ENCODE peak calls at places on chromosomes 16 and 17, in five cellular contexts. S is endodermal cell, B is cardiac muscle cell, I is uterus, E is left lung. Q is an unnamed sample.

GRCh38 chr17:21245703-21246102 is 7.5 kb downstream of the NATD1 start:
- DNase-seq in I (no peak), S (peak; percentile 62), E (no peak), B (no peak), Q (no peak)

GRCh38 chr17:65496801-65497200 is 64.6 kb downstream of the AXIN2 start:
- DNase-seq in B (no peak), I (no peak), S (no peak), E (no peak), Q (no peak)

GRCh38 chr16:53518550-53519416 is 15.8 kb upstream of the AKTIP start:
- DNase-seq in S (no peak), B (no peak), I (no peak), E (no peak), Q (no peak)

GRCh38 chr17:55652825-55653224 is 69.8 kb downstream of the TMEM100 start:
- DNase-seq in S (no peak), E (no peak), B (no peak), I (no peak), Q (no peak)

GRCh38 chr16:9088848-9089247 is 2.6 kb upstream of the HAPSTR1 start:
- DNase-seq in B (no peak), I (no peak), S (no peak), E (no peak), Q (no peak)

GRCh38 chr17:63189082-63189481 is 223.0 kb downstream of the TANC2 start:
- DNase-seq in I (no peak), E (no peak), S (no peak), B (no peak), Q (no peak)

GRCh38 chr17:75110307-75110937 is 653 bp downstream of the ARMC7 start:
- DNase-seq in S (peak; percentile 90), B (peak; percentile 35), E (no peak), I (peak; percentile 35), Q (peak; percentile 57)

GRCh38 chr17:2207815-2208515 is 95.6 kb downstream of the SMG6 start:
- DNase-seq in E (no peak), B (peak; percentile 63), I (no peak), S (no peak), Q (no peak)

GRCh38 chr16:78925071-78925714 is 675.3 kb downstream of the MAF start:
- DNase-seq in B (peak; percentile 23), S (peak; percentile 74), E (no peak), I (no peak), Q (no peak)

GRCh38 chr17:41024702-41025101 is 2.3 kb downstream of the KRTAP1-5 start:
- DNase-seq in B (no peak), S (no peak), I (no peak), E (no peak), Q (no peak)

GRCh38 chr16:19749571-19750080 is 31.6 kb downstream of the IQCK start:
- DNase-seq in S (no peak), I (no peak), E (no peak), B (no peak), Q (no peak)

GRCh38 chr16:87613961-87614360 is 11.7 kb downstream of the JPH3 start:
- DNase-seq in E (no peak), I (no peak), S (no peak), B (no peak), Q (no peak)

GRCh38 chr16:88331989-88332920 is 50.5 kb upstream of the ZNF469 start:
- DNase-seq in I (peak; percentile 61), B (no peak), E (peak; percentile 59), S (no peak), Q (peak; percentile 98)

GRCh38 chr17:32349503-32349853 is 479 bp upstream of the ZNF207 start:
- DNase-seq in E (no peak), I (peak; percentile 21), S (peak; percentile 74), B (no peak), Q (no peak)

GRCh38 chr17:31394544-31394943 is 3.1 kb downstream of the RAB11FIP4 start:
- DNase-seq in B (peak; percentile 94), E (no peak), S (peak; percentile 97), I (peak; percentile 36), Q (no peak)

GRCh38 chr16:1871974-1872635 is at the start of gene MEIOB:
- DNase-seq in S (peak; percentile 94), B (peak; percentile 59), E (no peak), I (no peak), Q (peak; percentile 49)

GRCh38 chr16:56967733-56968132 is 6.0 kb downstream of the CETP start:
- DNase-seq in B (no peak), E (no peak), S (no peak), I (no peak), Q (no peak)

GRCh38 chr17:80124351-80124981 is 22.5 kb downstream of the EIF4A3 start:
- DNase-seq in I (no peak), S (peak; percentile 94), B (peak; percentile 49), E (no peak), Q (peak; percentile 89)

GRCh38 chr17:35051183-35051578 is 12.3 kb downstream of the RFFL start:
- DNase-seq in I (no peak), E (no peak), S (no peak), B (no peak), Q (no peak)

GRCh38 chr17:57604771-57605733 is 140.0 kb downstream of the CCDC182 start:
- DNase-seq in I (peak; percentile 45), S (no peak), E (no peak), B (peak; percentile 74), Q (no peak)

GRCh38 chr17:65856865-65857264 is 295.4 kb upstream of the AXIN2 start:
- DNase-seq in I (no peak), E (no peak), S (no peak), B (no peak), Q (no peak)

GRCh38 chr16:73420244-73421040 is 372.5 kb upstream of the ZFHX3 start:
- DNase-seq in I (no peak), S (no peak), B (no peak), E (no peak), Q (no peak)

GRCh38 chr17:73045722-73046121 is 46.8 kb downstream of the SLC39A11 start:
- DNase-seq in S (no peak), E (no peak), I (no peak), B (no peak), Q (no peak)

GRCh38 chr17:72502111-72502939 is 381.5 kb downstream of the SOX9 start:
- DNase-seq in E (no peak), I (no peak), B (no peak), S (peak; percentile 73), Q (no peak)

GRCh38 chr17:19613979-19614378 is 34.6 kb upstream of the ALDH3A2 start:
- DNase-seq in I (peak; percentile 25), E (no peak), B (no peak), S (peak; percentile 52), Q (no peak)

GRCh38 chr17:80003969-80004368 is 31.7 kb downstream of the TBC1D16 start:
- DNase-seq in I (no peak), B (no peak), E (peak; percentile 46), S (no peak), Q (no peak)

GRCh38 chr17:81339502-81340296 is 44.6 kb upstream of the SLC38A10 start:
- DNase-seq in E (no peak), B (no peak), I (no peak), S (peak; percentile 86), Q (no peak)
- H3K4me1 ChIP-seq in E (peaks cover 71% of the 10 kb centered on the region), B (peaks cover 52% of the 10 kb centered on the region), I (no peaks in the 10 kb centered on the region), S (peaks cover 11% of the 10 kb centered on the region), Q (peaks cover 34% of the 10 kb centered on the region)

GRCh38 chr16:489606-490005 is 37.9 kb upstream of the CAPN15 start:
- DNase-seq in I (no peak), B (no peak), E (peak; percentile 67), S (no peak), Q (no peak)
- H3K4me3 ChIP-seq in I (no peak overlapping the region), B (no peak overlapping the region), E (no peak overlapping the region), S (no peak overlapping the region), Q (no peak overlapping the region)

DNA sequence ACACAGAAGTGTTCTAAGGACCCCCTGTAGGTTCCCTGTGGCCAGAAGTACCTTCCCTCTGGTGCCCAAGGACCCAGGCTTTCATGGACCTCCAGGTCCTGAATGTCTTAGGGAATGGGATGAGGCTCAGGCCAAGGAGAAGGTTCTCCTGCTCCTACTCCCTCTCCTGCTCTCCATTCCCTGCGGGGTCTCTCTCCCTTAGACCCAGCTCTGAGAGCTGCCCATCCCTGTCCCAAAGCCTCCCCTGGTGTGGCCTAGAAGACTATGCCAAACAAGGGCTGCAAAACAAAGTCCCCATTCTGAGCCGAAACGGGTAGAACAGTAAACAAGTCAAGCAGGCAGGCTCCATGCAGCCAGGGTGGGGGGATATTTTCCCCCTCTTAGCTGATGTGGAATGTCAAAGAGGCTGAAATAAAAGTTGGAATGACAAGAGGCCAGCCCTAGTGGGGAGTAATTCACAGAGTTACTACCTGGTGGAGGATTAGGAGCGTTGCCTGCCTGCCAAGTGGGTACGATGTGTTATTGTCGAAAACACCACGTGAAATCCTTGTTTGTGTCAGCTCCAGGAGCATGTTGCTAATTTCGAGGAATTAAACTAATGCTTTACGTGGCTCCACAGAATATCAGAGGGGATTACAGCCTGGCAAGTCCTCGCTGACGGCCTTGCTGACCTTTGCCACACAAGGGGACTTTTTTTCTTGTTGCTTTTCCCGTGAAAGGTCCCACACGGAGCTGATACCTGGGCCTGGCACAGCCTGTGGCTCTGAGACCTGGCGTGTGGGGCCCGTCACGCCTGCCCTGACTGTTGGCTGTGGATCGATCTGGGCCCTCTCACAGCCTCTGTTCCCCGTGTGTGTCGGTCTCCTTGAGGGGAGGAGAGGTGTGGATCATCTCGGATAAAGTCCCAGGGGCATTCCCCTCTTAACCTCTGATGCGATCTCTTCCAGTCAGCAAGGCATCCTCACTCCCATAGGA is 2.9 kb downstream of the WFIKKN2 start:
- DNase-seq in S (peak; percentile 67), I (no peak), E (no peak), B (no peak), Q (peak; percentile 24)
- H3K27ac ChIP-seq in S (no peak overlapping the region), I (no peak overlapping the region), E (no peak overlapping the region), B (no peak overlapping the region), Q (no peak overlapping the region)

GRCh38 chr16:23857256-23857891 is 21.6 kb downstream of the PRKCB start:
- DNase-seq in S (peak; percentile 46), I (no peak), B (peak; percentile 28), E (no peak), Q (no peak)

GRCh38 chr16:23848958-23849357 is 13.2 kb downstream of the PRKCB start:
- DNase-seq in E (no peak), S (no peak), B (no peak), I (no peak), Q (no peak)

GRCh38 chr16:23855010-23855409 is 19.2 kb downstream of the PRKCB start:
- DNase-seq in S (no peak), I (no peak), B (no peak), E (no peak), Q (no peak)

GRCh38 chr16:23856345-23856744 is 20.6 kb downstream of the PRKCB start:
- DNase-seq in S (no peak), E (no peak), I (no peak), B (no peak), Q (no peak)

GRCh38 chr16:23852794-23853562 is 17.2 kb downstream of the PRKCB start:
- DNase-seq in I (no peak), B (no peak), E (no peak), S (no peak), Q (no peak)
- H3K4me1 ChIP-seq in I (no peaks in the 10 kb centered on the region), B (peaks cover 13% of the 10 kb centered on the region), E (peaks cover 88% of the 10 kb centered on the region), S (peaks cover 7% of the 10 kb centered on the region), Q (no peaks in the 10 kb centered on the region)